ENCODE peak calls at places on chromosomes 12 and 14, in eight cellular contexts. One of them, this sample, is unnamed.
A peak's percentile ranks its signal among the peaks of the same experiment; 100 is the strongest.

GRCh38 chr12:113948151-113948914 is 17.8 kb downstream of the RBM19 start:
- ATAC-seq in RWPE2: no peak
- ATAC-seq in lower lobe of right lung: no peak
- ATAC-seq in upper lobe of right lung: no peak
- ATAC-seq in body of pancreas: no peak
- ATAC-seq in psoas muscle: no peak
- ATAC-seq in mucosa of descending colon: no peak
- ATAC-seq in CD8-positive, alpha-beta T cell: no peak
- ATAC-seq in this sample: no peak

GRCh38 chr12:64675795-64676194 is 65.5 kb downstream of the RASSF3 start:
- ATAC-seq in RWPE2: no peak
- ATAC-seq in lower lobe of right lung: peak; percentile 34
- ATAC-seq in upper lobe of right lung: peak; percentile 19
- ATAC-seq in body of pancreas: peak; percentile 78
- ATAC-seq in psoas muscle: no peak
- ATAC-seq in mucosa of descending colon: peak; percentile 36
- ATAC-seq in CD8-positive, alpha-beta T cell: no peak
- ATAC-seq in this sample: peak; percentile 48

GRCh38 chr12:21456291-21456780 is 18.9 kb downstream of the PYROXD1 start:
- ATAC-seq in RWPE2: no peak
- ATAC-seq in lower lobe of right lung: peak; percentile 26
- ATAC-seq in upper lobe of right lung: no peak
- ATAC-seq in body of pancreas: no peak
- ATAC-seq in psoas muscle: no peak
- ATAC-seq in mucosa of descending colon: peak; percentile 48
- ATAC-seq in CD8-positive, alpha-beta T cell: peak; percentile 80
- ATAC-seq in this sample: no peak

GRCh38 chr14:69797573-69798338 is 715 bp upstream of the SLC10A1 start:
- ATAC-seq in RWPE2: no peak
- ATAC-seq in lower lobe of right lung: peak; percentile 39
- ATAC-seq in upper lobe of right lung: peak; percentile 48
- ATAC-seq in body of pancreas: no peak
- ATAC-seq in psoas muscle: no peak
- ATAC-seq in mucosa of descending colon: peak; percentile 91
- ATAC-seq in CD8-positive, alpha-beta T cell: no peak
- ATAC-seq in this sample: no peak

GRCh38 chr14:34029921-34030334 is 79.1 kb upstream of the EGLN3 start:
- ATAC-seq in RWPE2: no peak
- ATAC-seq in lower lobe of right lung: peak; percentile 44
- ATAC-seq in upper lobe of right lung: peak; percentile 37
- ATAC-seq in body of pancreas: peak; percentile 48
- ATAC-seq in psoas muscle: peak; percentile 26
- ATAC-seq in mucosa of descending colon: peak; percentile 52
- ATAC-seq in CD8-positive, alpha-beta T cell: no peak
- ATAC-seq in this sample: peak; percentile 77

GRCh38 chr12:121223283-121223946 is 13.5 kb downstream of the P2RX4 start:
- ATAC-seq in RWPE2: no peak
- ATAC-seq in lower lobe of right lung: no peak
- ATAC-seq in upper lobe of right lung: peak; percentile 19
- ATAC-seq in body of pancreas: no peak
- ATAC-seq in psoas muscle: no peak
- ATAC-seq in mucosa of descending colon: peak; percentile 79
- ATAC-seq in CD8-positive, alpha-beta T cell: peak; percentile 58
- ATAC-seq in this sample: no peak

GRCh38 chr12:93751864-93752610 is 74.9 kb downstream of the CRADD start:
- ATAC-seq in RWPE2: no peak
- ATAC-seq in lower lobe of right lung: peak; percentile 95
- ATAC-seq in upper lobe of right lung: peak; percentile 93
- ATAC-seq in body of pancreas: no peak
- ATAC-seq in psoas muscle: no peak
- ATAC-seq in mucosa of descending colon: no peak
- ATAC-seq in CD8-positive, alpha-beta T cell: no peak
- ATAC-seq in this sample: no peak

GRCh38 chr12:75632452-75632851 is 121.0 kb upstream of the KRR1 start:
- ATAC-seq in RWPE2: no peak
- ATAC-seq in lower lobe of right lung: no peak
- ATAC-seq in upper lobe of right lung: no peak
- ATAC-seq in body of pancreas: no peak
- ATAC-seq in psoas muscle: no peak
- ATAC-seq in mucosa of descending colon: no peak
- ATAC-seq in CD8-positive, alpha-beta T cell: no peak
- ATAC-seq in this sample: no peak

GRCh38 chr14:59583755-59584154 is 7.1 kb upstream of the CCDC175 start:
- ATAC-seq in RWPE2: no peak
- ATAC-seq in lower lobe of right lung: peak; percentile 73
- ATAC-seq in upper lobe of right lung: peak; percentile 84
- ATAC-seq in body of pancreas: no peak
- ATAC-seq in psoas muscle: no peak
- ATAC-seq in mucosa of descending colon: peak; percentile 19
- ATAC-seq in CD8-positive, alpha-beta T cell: no peak
- ATAC-seq in this sample: no peak

GRCh38 chr14:72517736-72518135 is 376.2 kb downstream of the DPF3 start:
- ATAC-seq in RWPE2: no peak
- ATAC-seq in lower lobe of right lung: no peak
- ATAC-seq in upper lobe of right lung: no peak
- ATAC-seq in body of pancreas: no peak
- ATAC-seq in psoas muscle: no peak
- ATAC-seq in mucosa of descending colon: no peak
- ATAC-seq in CD8-positive, alpha-beta T cell: no peak
- ATAC-seq in this sample: no peak

GRCh38 chr14:72514660-72515025 is 379.3 kb downstream of the DPF3 start:
- ATAC-seq in RWPE2: no peak
- ATAC-seq in lower lobe of right lung: no peak
- ATAC-seq in upper lobe of right lung: no peak
- ATAC-seq in body of pancreas: no peak
- ATAC-seq in psoas muscle: no peak
- ATAC-seq in mucosa of descending colon: no peak
- ATAC-seq in CD8-positive, alpha-beta T cell: no peak
- ATAC-seq in this sample: no peak

GRCh38 chr14:72516936-72517408 is 376.9 kb downstream of the DPF3 start:
- ATAC-seq in RWPE2: peak; percentile 34
- ATAC-seq in lower lobe of right lung: peak; percentile 81
- ATAC-seq in upper lobe of right lung: peak; percentile 83
- ATAC-seq in body of pancreas: peak; percentile 80
- ATAC-seq in psoas muscle: peak; percentile 84
- ATAC-seq in mucosa of descending colon: peak; percentile 82
- ATAC-seq in CD8-positive, alpha-beta T cell: peak; percentile 60
- ATAC-seq in this sample: peak; percentile 65

GRCh38 chr14:72513994-72514659 is 379.8 kb downstream of the DPF3 start:
- ATAC-seq in RWPE2: peak; percentile 65
- ATAC-seq in lower lobe of right lung: no peak
- ATAC-seq in upper lobe of right lung: no peak
- ATAC-seq in body of pancreas: no peak
- ATAC-seq in psoas muscle: no peak
- ATAC-seq in mucosa of descending colon: no peak
- ATAC-seq in CD8-positive, alpha-beta T cell: no peak
- ATAC-seq in this sample: no peak

DNA sequence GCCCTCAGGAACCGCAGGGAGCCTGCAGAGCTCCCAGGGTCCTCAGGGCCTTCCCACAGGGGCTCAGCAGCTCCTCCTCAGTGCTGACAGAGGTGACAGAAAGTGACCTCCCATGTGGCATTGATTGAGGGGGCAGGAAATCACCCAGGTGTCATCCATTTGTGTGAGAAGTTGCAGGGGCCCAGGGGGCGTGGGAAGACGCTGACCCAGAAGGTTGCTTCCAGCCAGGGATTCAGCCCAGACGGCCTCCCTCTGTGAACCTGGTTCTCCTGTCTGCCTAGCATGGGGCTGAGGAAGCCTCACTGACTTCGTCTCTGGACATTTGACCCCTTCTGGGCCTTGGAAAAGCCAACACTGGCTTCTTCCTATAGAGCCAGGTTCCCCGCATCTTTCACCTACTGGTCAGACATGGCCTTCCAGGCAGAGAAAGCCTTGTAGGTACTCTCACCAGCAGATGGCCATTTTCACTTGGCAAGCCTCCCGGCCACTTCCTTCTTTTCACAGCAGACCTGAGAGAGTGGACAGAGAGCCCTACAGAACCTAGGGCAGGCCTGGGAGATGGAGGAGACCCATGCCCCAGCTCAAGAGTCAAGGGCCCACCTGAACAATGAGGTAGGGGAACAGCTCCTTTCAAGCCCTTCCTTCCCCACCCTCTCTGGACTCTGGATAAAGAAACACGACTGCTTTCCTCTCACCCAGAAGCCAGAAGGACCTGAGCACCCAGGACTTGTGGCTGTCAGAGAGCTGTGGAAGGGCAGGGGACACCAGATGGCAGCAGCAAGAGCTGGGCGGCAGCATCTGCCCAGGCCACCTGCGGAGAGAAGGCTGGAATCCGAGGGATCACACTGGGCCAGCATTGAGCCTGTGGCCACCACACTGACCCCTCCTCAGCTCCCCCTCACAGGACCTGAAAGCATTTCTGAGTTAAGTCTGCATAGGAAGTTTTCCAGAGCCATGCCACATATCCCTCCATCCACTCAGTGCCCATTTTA is 377.8 kb downstream of the DPF3 start:
- ATAC-seq in RWPE2: no peak
- ATAC-seq in lower lobe of right lung: peak; percentile 7
- ATAC-seq in upper lobe of right lung: no peak
- ATAC-seq in body of pancreas: no peak
- ATAC-seq in psoas muscle: peak; percentile 20
- ATAC-seq in mucosa of descending colon: no peak
- ATAC-seq in CD8-positive, alpha-beta T cell: no peak
- ATAC-seq in this sample: no peak
- TF ChIP-seq CTCF in RWPE2: no peak
- TF ChIP-seq CTCF in lower lobe of right lung: no peak
- TF ChIP-seq CTCF in upper lobe of right lung: no peak
- TF ChIP-seq CTCF in body of pancreas: no peak
- TF ChIP-seq CTCF in psoas muscle: no peak
- TF ChIP-seq CTCF in mucosa of descending colon: no peak
- TF ChIP-seq CTCF in CD8-positive, alpha-beta T cell: no peak
- TF ChIP-seq CTCF in this sample: no peak

GRCh38 chr12:69467400-69467799 is 2.8 kb upstream of the FRS2 start:
- ATAC-seq in RWPE2: no peak
- ATAC-seq in lower lobe of right lung: no peak
- ATAC-seq in upper lobe of right lung: no peak
- ATAC-seq in body of pancreas: no peak
- ATAC-seq in psoas muscle: no peak
- ATAC-seq in mucosa of descending colon: no peak
- ATAC-seq in CD8-positive, alpha-beta T cell: no peak
- ATAC-seq in this sample: no peak
- H3K4me3 ChIP-seq in RWPE2: no peak overlapping the region
- H3K4me3 ChIP-seq in lower lobe of right lung: no peak overlapping the region
- H3K4me3 ChIP-seq in upper lobe of right lung: no peak overlapping the region
- H3K4me3 ChIP-seq in body of pancreas: no peak overlapping the region
- H3K4me3 ChIP-seq in psoas muscle: no peak overlapping the region
- H3K4me3 ChIP-seq in mucosa of descending colon: no peak overlapping the region
- H3K4me3 ChIP-seq in CD8-positive, alpha-beta T cell: no peak overlapping the region
- H3K4me3 ChIP-seq in this sample: no peak overlapping the region

DNA sequence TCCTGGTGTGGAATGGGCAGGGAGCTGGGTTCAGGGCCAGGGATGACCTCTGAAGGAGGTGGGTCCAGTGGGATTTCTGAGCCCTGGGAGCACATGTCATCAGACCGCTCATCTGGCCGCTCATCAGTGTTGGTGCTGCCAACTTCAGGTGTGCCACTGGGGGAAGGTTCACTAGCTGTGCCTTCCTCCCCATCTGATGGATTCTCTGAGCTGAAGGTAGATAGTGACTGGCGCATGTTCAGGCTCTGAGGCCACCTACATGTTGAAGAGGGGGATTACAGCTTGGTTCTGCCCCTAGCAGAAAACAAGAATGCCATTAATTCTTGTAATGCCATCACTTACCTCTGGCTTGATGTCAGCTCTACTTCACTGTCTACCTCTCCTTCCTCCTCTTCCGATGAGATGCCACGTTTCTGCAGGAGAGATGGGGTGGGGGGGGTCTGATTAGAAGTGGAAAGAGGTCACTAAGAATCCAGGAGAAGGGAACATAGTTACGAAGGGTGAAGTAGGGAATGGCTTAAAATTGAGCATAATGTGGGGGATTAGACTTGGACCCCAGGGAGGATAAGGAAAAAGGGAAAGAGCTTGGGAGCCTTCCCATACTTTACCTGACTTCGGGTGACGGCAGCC is 17.2 kb downstream of the MAP3K12 start:
- ATAC-seq in RWPE2: peak; percentile 29
- ATAC-seq in lower lobe of right lung: no peak
- ATAC-seq in upper lobe of right lung: no peak
- ATAC-seq in body of pancreas: no peak
- ATAC-seq in psoas muscle: no peak
- ATAC-seq in mucosa of descending colon: no peak
- ATAC-seq in CD8-positive, alpha-beta T cell: peak; percentile 76
- ATAC-seq in this sample: no peak
- TF ChIP-seq CTCF in RWPE2: no peak
- TF ChIP-seq CTCF in lower lobe of right lung: no peak
- TF ChIP-seq CTCF in upper lobe of right lung: peak; percentile 12
- TF ChIP-seq CTCF in body of pancreas: no peak
- TF ChIP-seq CTCF in psoas muscle: peak; percentile 10
- TF ChIP-seq CTCF in mucosa of descending colon: no peak
- TF ChIP-seq CTCF in CD8-positive, alpha-beta T cell: peak; percentile 34
- TF ChIP-seq CTCF in this sample: peak; percentile 14

GRCh38 chr12:71160585-71160984 is 2.8 kb upstream of the TSPAN8 start:
- ATAC-seq in RWPE2: no peak
- ATAC-seq in lower lobe of right lung: peak; percentile 69
- ATAC-seq in upper lobe of right lung: peak; percentile 67
- ATAC-seq in body of pancreas: peak; percentile 33
- ATAC-seq in psoas muscle: no peak
- ATAC-seq in mucosa of descending colon: peak; percentile 9
- ATAC-seq in CD8-positive, alpha-beta T cell: no peak
- ATAC-seq in this sample: no peak

GRCh38 chr12:71159260-71159659 is 1.5 kb upstream of the TSPAN8 start:
- ATAC-seq in RWPE2: no peak
- ATAC-seq in lower lobe of right lung: no peak
- ATAC-seq in upper lobe of right lung: no peak
- ATAC-seq in body of pancreas: no peak
- ATAC-seq in psoas muscle: no peak
- ATAC-seq in mucosa of descending colon: no peak
- ATAC-seq in CD8-positive, alpha-beta T cell: no peak
- ATAC-seq in this sample: no peak

GRCh38 chr12:71157601-71158233 is at the start of gene TSPAN8:
- ATAC-seq in RWPE2: no peak
- ATAC-seq in lower lobe of right lung: peak; percentile 46
- ATAC-seq in upper lobe of right lung: peak; percentile 41
- ATAC-seq in body of pancreas: peak; percentile 44
- ATAC-seq in psoas muscle: peak; percentile 73
- ATAC-seq in mucosa of descending colon: peak; percentile 73
- ATAC-seq in CD8-positive, alpha-beta T cell: no peak
- ATAC-seq in this sample: no peak

GRCh38 chr12:71161575-71161974 is 3.8 kb upstream of the TSPAN8 start:
- ATAC-seq in RWPE2: no peak
- ATAC-seq in lower lobe of right lung: no peak
- ATAC-seq in upper lobe of right lung: no peak
- ATAC-seq in body of pancreas: no peak
- ATAC-seq in psoas muscle: no peak
- ATAC-seq in mucosa of descending colon: peak; percentile 55
- ATAC-seq in CD8-positive, alpha-beta T cell: no peak
- ATAC-seq in this sample: no peak

DNA sequence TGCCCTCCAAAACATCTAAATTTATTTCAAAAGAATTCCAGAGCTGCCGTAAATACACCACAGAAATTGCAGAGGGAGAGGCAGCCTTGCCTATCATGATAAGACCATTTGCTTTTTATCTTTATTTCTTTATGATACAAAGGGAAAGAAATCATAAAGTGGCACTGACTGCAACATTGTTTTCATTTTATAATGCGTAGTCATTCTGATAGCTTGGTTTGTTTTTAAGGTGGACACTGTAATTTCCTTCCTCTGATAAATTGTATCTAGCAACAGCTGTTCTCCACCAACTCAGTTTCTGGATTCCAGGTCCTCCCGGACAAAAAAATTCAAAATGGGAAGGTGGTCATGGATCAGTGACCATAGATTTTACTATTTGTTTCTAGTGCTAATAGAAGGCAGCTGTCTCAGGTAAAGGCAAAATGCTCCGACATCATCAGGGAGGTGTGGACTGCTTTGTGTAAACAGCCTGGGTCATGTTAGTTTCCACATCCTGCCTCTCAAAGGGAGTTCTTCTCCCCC is 623 bp upstream of the TSPAN8 start:
- ATAC-seq in RWPE2: no peak
- ATAC-seq in lower lobe of right lung: peak; percentile 37
- ATAC-seq in upper lobe of right lung: peak; percentile 23
- ATAC-seq in body of pancreas: no peak
- ATAC-seq in psoas muscle: no peak
- ATAC-seq in mucosa of descending colon: peak; percentile 57
- ATAC-seq in CD8-positive, alpha-beta T cell: no peak
- ATAC-seq in this sample: no peak
- H3K4me3 ChIP-seq in RWPE2: no peak overlapping the region
- H3K4me3 ChIP-seq in lower lobe of right lung: peak overlapping the region; percentile 27
- H3K4me3 ChIP-seq in upper lobe of right lung: peak overlapping the region; percentile 24
- H3K4me3 ChIP-seq in body of pancreas: no peak overlapping the region
- H3K4me3 ChIP-seq in psoas muscle: peak overlapping the region; percentile 67
- H3K4me3 ChIP-seq in mucosa of descending colon: no peak overlapping the region
- H3K4me3 ChIP-seq in CD8-positive, alpha-beta T cell: no peak overlapping the region
- H3K4me3 ChIP-seq in this sample: no peak overlapping the region

This sample was measured in gastroesophageal sphincter.